ENCODE peak calls at places on chromosomes 5 and 9, in five cellular contexts. K is cerebellar cortex, U is brain microvascular endothelial cell, E is esophagus squamous epithelium, V is OCI-M1. Z is an unnamed sample.
A peak's percentile ranks its signal among the peaks of the same experiment; 100 is the strongest.

GRCh38 chr5:135441256-135441915 is 5.8 kb downstream of the DCANP1 start:
- DNase-seq in K (no peak), U (no peak), E (no peak), V (no peak), Z (no peak)

GRCh38 chr5:174159327-174160247 is 114.1 kb downstream of the NSG2 start:
- DNase-seq in K (no peak), U (peak; percentile 14), E (no peak), V (no peak), Z (no peak)

GRCh38 chr5:17340816-17341215 is 123.4 kb downstream of the BASP1 start:
- DNase-seq in K (no peak), U (peak; percentile 79), E (no peak), V (peak; percentile 48), Z (no peak)

GRCh38 chr5:32505718-32506117 is 61.2 kb upstream of the ZFR start:
- DNase-seq in K (no peak), U (no peak), E (no peak), V (no peak), Z (no peak)

GRCh38 chr9:127761061-127761460 is 17.4 kb downstream of the SH2D3C start:
- DNase-seq in K (no peak), U (no peak), E (no peak), V (no peak), Z (no peak)

GRCh38 chr5:32848681-32849080 is 137.6 kb downstream of the NPR3 start:
- DNase-seq in K (no peak), U (no peak), E (no peak), V (no peak), Z (no peak)

GRCh38 chr9:134518004-134518606 is 123.5 kb upstream of the COL5A1 start:
- DNase-seq in K (peak; percentile 57), U (no peak), E (no peak), V (no peak), Z (no peak)

GRCh38 chr9:135216236-135216635 is 128.8 kb downstream of the OLFM1 start:
- DNase-seq in K (no peak), U (no peak), E (no peak), V (no peak), Z (no peak)

GRCh38 chr5:170483701-170484458 is 19.9 kb upstream of the KCNIP1 start:
- DNase-seq in K (no peak), U (peak; percentile 24), E (no peak), V (no peak), Z (no peak)

GRCh38 chr9:89773170-89773569 is 168.4 kb downstream of the GADD45G start:
- DNase-seq in K (no peak), U (no peak), E (no peak), V (no peak), Z (no peak)

GRCh38 chr9:128420651-128421473 is at the start of gene CERCAM:
- DNase-seq in K (peak; percentile 50), U (peak; percentile 19), E (no peak), V (peak; percentile 56), Z (peak; percentile 92)

GRCh38 chr5:171221931-171222330 is 87.1 kb upstream of the TLX3 start:
- DNase-seq in K (no peak), U (no peak), E (no peak), V (no peak), Z (no peak)

GRCh38 chr5:110401881-110402280 is 324.6 kb downstream of the TMEM232 start:
- DNase-seq in K (no peak), U (no peak), E (no peak), V (peak; percentile 63), Z (no peak)

GRCh38 chr5:32916648-32917047 is 205.5 kb downstream of the NPR3 start:
- DNase-seq in K (no peak), U (peak; percentile 34), E (no peak), V (peak; percentile 28), Z (no peak)

GRCh38 chr5:105794578-105794977 is 1876.2 kb downstream of the EFNA5 start:
- DNase-seq in K (no peak), U (no peak), E (no peak), V (no peak), Z (peak; percentile 7)

GRCh38 chr5:156230887-156231286 is 96.1 kb upstream of the SGCD start:
- DNase-seq in K (no peak), U (no peak), E (no peak), V (no peak), Z (no peak)

GRCh38 chr9:3191715-3192114 is 334.1 kb downstream of the RFX3 start:
- DNase-seq in K (no peak), U (no peak), E (no peak), V (no peak), Z (no peak)

GRCh38 chr5:98872679-98873078 is 56.1 kb downstream of the CHD1 start:
- DNase-seq in K (no peak), U (peak; percentile 53), E (no peak), V (no peak), Z (no peak)

GRCh38 chr9:33024126-33024965 is 727 bp upstream of the DNAJA1 start:
- DNase-seq in K (no peak), U (peak; percentile 20), E (no peak), V (peak; percentile 66), Z (peak; percentile 36)

GRCh38 chr5:155883966-155884555 is 442.9 kb upstream of the SGCD start:
- DNase-seq in K (no peak), U (no peak), E (no peak), V (no peak), Z (no peak)

GRCh38 chr5:181239062-181239663 is 4.5 kb downstream of the RACK1 start:
- DNase-seq in K (no peak), U (no peak), E (no peak), V (no peak), Z (no peak)

GRCh38 chr5:160240350-160240749 is 11.0 kb downstream of the FABP6 start:
- DNase-seq in K (no peak), U (no peak), E (no peak), V (peak; percentile 70), Z (no peak)

GRCh38 chr9:92978345-92978875 is 31.1 kb downstream of the FGD3 start:
- DNase-seq in K (no peak), U (no peak), E (no peak), V (peak; percentile 22), Z (no peak)

GRCh38 chr9:84862308-84862707 is 192.8 kb downstream of the NTRK2 start:
- DNase-seq in K (no peak), U (no peak), E (no peak), V (no peak), Z (no peak)

GRCh38 chr5:50606179-50606578 is 60.3 kb upstream of the PARP8 start:
- DNase-seq in K (no peak), U (no peak), E (no peak), V (no peak), Z (no peak)

GRCh38 chr5:174229068-174229467 is 183.6 kb downstream of the NSG2 start:
- DNase-seq in K (no peak), U (no peak), E (no peak), V (no peak), Z (no peak)

Z was measured in GM13976.